ENCODE peak calls at places on chromosome X, in nine cellular contexts. C is right atrium auricular region, G is heart left ventricle, D is endothelial cell of umbilical vein, N is BJ, Y is breast epithelium, P is lower lobe of right lung, O is psoas muscle, W is HepG2. V is an unnamed sample. For H3K27me3, the result is how much of the 10 kb centered on the place peaks cover.

GRCh38 chrX:108417257-108417656 is 21.0 kb downstream of the COL4A6 start:
- DNase-seq in C (no peak), G (no peak), D (no peak), N (no peak), Y (no peak), P (no peak), O (no peak), W (no peak), V (no peak)

GRCh38 chrX:47798861-47799260 is 37.8 kb upstream of the ZNF81 start:
- DNase-seq in C (no peak), G (no peak), D (no peak), N (no peak), Y (no peak), P (no peak), O (no peak), W (no peak), V (no peak)

GRCh38 chrX:139158256-139158655 is 372.3 kb upstream of the F9 start:
- DNase-seq in C (no peak), G (no peak), D (no peak), N (no peak), Y (no peak), P (peak), O (no peak), W (no peak), V (no peak)

GRCh38 chrX:3990569-3990968 is 277.1 kb upstream of the PRKX start:
- DNase-seq in C (no peak), G (no peak), D (no peak), N (no peak), Y (no peak), P (no peak), O (no peak), W (no peak), V (no peak)

GRCh38 chrX:46782034-46782433 is 23.1 kb upstream of the SLC9A7 start:
- DNase-seq in C (no peak), G (no peak), D (no peak), N (no peak), Y (no peak), P (no peak), O (no peak), W (no peak), V (no peak)

GRCh38 chrX:47174376-47174775 is 19.3 kb upstream of the UBA1 start:
- DNase-seq in C (no peak), G (no peak), D (no peak), N (no peak), Y (no peak), P (no peak), O (no peak), W (no peak), V (no peak)

GRCh38 chrX:69253821-69254220 is 88.6 kb upstream of the PJA1 start:
- DNase-seq in C (no peak), G (no peak), D (no peak), N (no peak), Y (no peak), P (no peak), O (no peak), W (no peak), V (no peak)

GRCh38 chrX:120536056-120536455 is 24.7 kb downstream of the CUL4B start:
- DNase-seq in C (no peak), G (no peak), D (no peak), N (no peak), Y (no peak), P (no peak), O (no peak), W (no peak), V (no peak)

GRCh38 chrX:132071260-132071659 is 48.2 kb downstream of the STK26 start:
- DNase-seq in C (no peak), G (no peak), D (peak), N (no peak), Y (no peak), P (no peak), O (no peak), W (peak), V (no peak)

GRCh38 chrX:24760601-24761000 is 66.9 kb downstream of the POLA1 start:
- DNase-seq in C (no peak), G (no peak), D (no peak), N (peak), Y (no peak), P (no peak), O (no peak), W (no peak), V (no peak)

GRCh38 chrX:76026751-76027150 is 146.1 kb upstream of the PBDC1 start:
- DNase-seq in C (no peak), G (no peak), D (no peak), N (no peak), Y (no peak), P (no peak), O (no peak), W (no peak), V (no peak)

GRCh38 chrX:1598021-1598875 is 6.8 kb downstream of the AKAP17A start:
- DNase-seq in C (no peak), G (no peak), D (no peak), N (no peak), Y (no peak), P (peak), O (no peak), W (no peak), V (peak)

GRCh38 chrX:105882581-105883275 is 60.4 kb downstream of the NRK start:
- DNase-seq in C (no peak), G (no peak), D (peak), N (no peak), Y (no peak), P (no peak), O (no peak), W (no peak), V (no peak)

GRCh38 chrX:110421499-110422455 is 63.1 kb downstream of the RTL9 start:
- DNase-seq in C (no peak), G (no peak), D (no peak), N (no peak), Y (peak), P (peak), O (no peak), W (no peak), V (peak)

GRCh38 chrX:77704881-77705280 is 81.1 kb downstream of the ATRX start:
- DNase-seq in C (no peak), G (no peak), D (no peak), N (no peak), Y (no peak), P (no peak), O (no peak), W (no peak), V (no peak)

GRCh38 chrX:21375795-21376069 is 1.5 kb downstream of the CNKSR2 start:
- DNase-seq in C (no peak), G (no peak), D (no peak), N (no peak), Y (no peak), P (no peak), O (no peak), W (no peak), V (no peak)

GRCh38 chrX:30275498-30275897 is 28.6 kb downstream of the MAGEB1 start:
- DNase-seq in C (no peak), G (no peak), D (peak), N (no peak), Y (no peak), P (no peak), O (no peak), W (no peak), V (no peak)

GRCh38 chrX:20267924-20268701 is 1.4 kb upstream of the RPS6KA3 start:
- DNase-seq in C (peak), G (peak), D (peak), N (no peak), Y (peak), P (peak), O (peak), W (no peak), V (peak)

GRCh38 chrX:40244980-40245379 is 147.2 kb upstream of the BCOR start:
- DNase-seq in C (no peak), G (no peak), D (peak), N (no peak), Y (no peak), P (no peak), O (no peak), W (no peak), V (no peak)

GRCh38 chrX:3522016-3522690 is 175.7 kb upstream of the MXRA5 start:
- DNase-seq in C (no peak), G (no peak), D (no peak), N (peak), Y (no peak), P (no peak), O (no peak), W (no peak), V (no peak)

GRCh38 chrX:105765691-105766090 is 56.6 kb upstream of the NRK start:
- DNase-seq in C (no peak), G (no peak), D (no peak), N (no peak), Y (no peak), P (no peak), O (no peak), W (peak), V (no peak)

GRCh38 chrX:70254063-70254400 is 6.0 kb downstream of the P2RY4 start:
- DNase-seq in C (no peak), G (no peak), D (no peak), N (no peak), Y (no peak), P (no peak), O (no peak), W (peak), V (no peak)

GRCh38 chrX:15566244-15566643 is 34.5 kb downstream of the ACE2 start:
- DNase-seq in C (no peak), G (no peak), D (peak), N (no peak), Y (no peak), P (no peak), O (no peak), W (no peak), V (no peak)

GRCh38 chrX:94361241-94361640 is 687.2 kb downstream of the FAM133A start:
- DNase-seq in C (no peak), G (no peak), D (no peak), N (no peak), Y (no peak), P (no peak), O (no peak), W (no peak), V (no peak)

GRCh38 chrX:2424317-2424716 is 76.5 kb downstream of the DHRSX start:
- DNase-seq in C (no peak), G (no peak), D (no peak), N (no peak), Y (no peak), P (no peak), O (no peak), W (no peak), V (no peak)

GRCh38 chrX:72620550-72621145 is 48.0 kb upstream of the HDAC8 start:
- DNase-seq in C (peak), G (peak), D (peak), N (peak), Y (peak), P (peak), O (peak), W (peak), V (peak)

GRCh38 chrX:48083212-48083611 is 11.8 kb upstream of the ZNF630 start:
- DNase-seq in C (peak), G (peak), D (peak), N (peak), Y (no peak), P (no peak), O (no peak), W (peak), V (no peak)

GRCh38 chrX:63475200-63475599 is 124.1 kb upstream of the SPIN4 start:
- DNase-seq in C (no peak), G (no peak), D (no peak), N (no peak), Y (no peak), P (no peak), O (no peak), W (no peak), V (no peak)

GRCh38 chrX:124518888-124519287 is 172.5 kb downstream of the SH2D1A start:
- DNase-seq in C (no peak), G (no peak), D (no peak), N (no peak), Y (no peak), P (no peak), O (no peak), W (no peak), V (no peak)

GRCh38 chrX:79146552-79147390 is 2.3 kb downstream of the GPR174 start:
- DNase-seq in C (no peak), G (no peak), D (no peak), N (no peak), Y (no peak), P (no peak), O (no peak), W (no peak), V (no peak)

GRCh38 chrX:155747520-155747919 is 133.6 kb upstream of the VAMP7 start:
- DNase-seq in C (no peak), G (peak), D (peak), N (no peak), Y (no peak), P (peak), O (peak), W (no peak), V (peak)

GRCh38 chrX:86237482-86237881 is 89.2 kb downstream of the DACH2 start:
- DNase-seq in C (no peak), G (no peak), D (no peak), N (no peak), Y (no peak), P (no peak), O (no peak), W (no peak), V (no peak)

GRCh38 chrX:111262086-111262485 is 8.2 kb downstream of the CAPN6 start:
- DNase-seq in C (no peak), G (no peak), D (no peak), N (peak), Y (no peak), P (no peak), O (no peak), W (no peak), V (no peak)

DNA sequence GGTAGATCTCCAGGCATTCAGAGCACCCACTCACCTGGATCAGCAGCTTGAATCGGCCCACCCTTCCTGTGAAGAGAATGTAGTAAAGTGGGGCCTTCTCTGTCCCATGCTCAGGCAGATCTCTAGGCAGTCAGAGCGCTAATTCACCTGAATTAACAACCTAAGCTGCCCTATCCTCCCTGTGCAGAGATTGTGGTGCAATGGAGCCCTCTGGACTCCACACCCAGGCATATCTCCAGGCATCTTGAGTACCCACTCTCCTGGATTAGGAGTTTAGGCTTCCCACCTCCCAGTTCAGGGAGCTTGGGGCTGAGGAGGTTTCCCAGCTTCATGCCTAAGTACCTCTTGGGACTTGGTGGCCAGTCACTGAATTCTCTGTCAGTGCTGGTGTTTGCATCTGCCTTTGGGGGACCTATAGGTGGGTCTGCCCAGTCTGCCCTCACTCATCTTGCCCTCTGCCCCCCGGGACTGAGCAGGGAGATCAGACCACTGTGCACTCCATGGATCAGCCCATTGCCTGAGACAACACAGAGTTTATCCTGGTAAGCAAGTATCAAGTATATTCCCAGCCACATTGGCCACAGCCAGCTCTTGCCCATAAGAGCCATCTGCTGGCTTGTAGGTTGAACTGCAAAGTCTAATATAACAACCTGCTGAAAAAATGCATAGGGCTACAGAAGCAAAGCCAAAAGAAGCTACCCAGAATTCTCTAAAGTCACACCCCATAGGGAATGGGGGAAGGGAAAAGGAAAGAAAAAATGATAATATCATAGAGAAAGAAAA is 372.9 kb downstream of the KLHL13 start:
- DNase-seq in C (no peak), G (no peak), D (no peak), N (no peak), Y (no peak), P (no peak), O (no peak), W (peak), V (no peak)
- TF ChIP-seq CTCF in C (no peak), G (no peak), D (no peak), N (no peak), Y (peak), P (no peak), O (no peak), W (peak), V (peak)

GRCh38 chrX:23334871-23335599 is 386 bp downstream of the PTCHD1 start:
- DNase-seq in C (no peak), G (no peak), D (no peak), N (no peak), Y (no peak), P (no peak), O (no peak), W (no peak), V (no peak)
- H3K27me3 ChIP-seq in C (under half), G (under half), D (half or more), N (under half), Y (under half), P (under half), O (under half), W (under half), V (under half)

GRCh38 chrX:17361620-17362019 is 13.4 kb upstream of the NHS start:
- DNase-seq in C (no peak), G (no peak), D (no peak), N (no peak), Y (no peak), P (no peak), O (no peak), W (peak), V (no peak)
- TF ChIP-seq CTCF in C (peak), G (no peak), D (no peak), N (peak), Y (no peak), P (no peak), O (no peak), W (peak), V (no peak)

GRCh38 chrX:33324099-33324498 is 112.8 kb upstream of the DMD start:
- DNase-seq in C (no peak), G (no peak), D (no peak), N (no peak), Y (no peak), P (no peak), O (no peak), W (no peak), V (no peak)
- H3K27me3 ChIP-seq in C (under half), G (under half), D (under half), N (under half), Y (under half), P (under half), O (under half), W (under half), V (under half)

GRCh38 chrX:8179653-8180052 is 8.6 kb upstream of the VCX2 start:
- DNase-seq in C (no peak), G (no peak), D (no peak), N (no peak), Y (no peak), P (no peak), O (no peak), W (no peak), V (no peak)
- TF ChIP-seq CTCF in C (peak), G (peak), D (no peak), N (no peak), Y (no peak), P (peak), O (peak), W (no peak), V (no peak)

V was measured in pancreas.